ENCODE peak calls at places on chromosomes 11 and 22, in ten cellular contexts. One of them, this sample, is unnamed.

GRCh38 chr11:65362966-65363365 is 8.4 kb downstream of the TIGD3 start:
- DNase-seq in upper lobe of right lung: no peak
- DNase-seq in NCI-H748 treated with DMSO at 0.1 percent for 48 hours: no peak
- DNase-seq in effector memory CD4-positive, alpha-beta T cell: no peak
- DNase-seq in NCI-H345: no peak
- DNase-seq in substantia nigra: no peak
- DNase-seq in iPS DF 6.9: no peak
- DNase-seq in GM04503: no peak
- DNase-seq in fibroblast of mammary gland: no peak
- DNase-seq in T-helper 2 cell: no peak
- DNase-seq in this sample: no peak

GRCh38 chr11:108534274-108534882 is 36.2 kb upstream of the POGLUT3 start:
- DNase-seq in GM04503: no peak
- DNase-seq in T-helper 2 cell: no peak
- DNase-seq in NCI-H345: no peak
- DNase-seq in substantia nigra: no peak
- DNase-seq in iPS DF 6.9: no peak
- DNase-seq in effector memory CD4-positive, alpha-beta T cell: no peak
- DNase-seq in upper lobe of right lung: no peak
- DNase-seq in NCI-H748 treated with DMSO at 0.1 percent for 48 hours: no peak
- DNase-seq in fibroblast of mammary gland: no peak
- DNase-seq in this sample: no peak

GRCh38 chr22:38109391-38110000 is 988 bp downstream of the BAIAP2L2 start:
- DNase-seq in upper lobe of right lung: no peak
- DNase-seq in iPS DF 6.9: no peak
- DNase-seq in NCI-H345: no peak
- DNase-seq in NCI-H748 treated with DMSO at 0.1 percent for 48 hours: no peak
- DNase-seq in effector memory CD4-positive, alpha-beta T cell: no peak
- DNase-seq in T-helper 2 cell: no peak
- DNase-seq in substantia nigra: no peak
- DNase-seq in GM04503: no peak
- DNase-seq in fibroblast of mammary gland: no peak
- DNase-seq in this sample: no peak

GRCh38 chr11:46541593-46542371 is 52.0 kb downstream of the AMBRA1 start:
- DNase-seq in NCI-H345: no peak
- DNase-seq in iPS DF 6.9: no peak
- DNase-seq in NCI-H748 treated with DMSO at 0.1 percent for 48 hours: no peak
- DNase-seq in T-helper 2 cell: no peak
- DNase-seq in GM04503: no peak
- DNase-seq in effector memory CD4-positive, alpha-beta T cell: no peak
- DNase-seq in fibroblast of mammary gland: no peak
- DNase-seq in substantia nigra: peak
- DNase-seq in upper lobe of right lung: peak
- DNase-seq in this sample: no peak

GRCh38 chr11:125941606-125942275 is 4.1 kb upstream of the VSIG10L2 start:
- DNase-seq in GM04503: no peak
- DNase-seq in upper lobe of right lung: peak
- DNase-seq in NCI-H748 treated with DMSO at 0.1 percent for 48 hours: peak
- DNase-seq in effector memory CD4-positive, alpha-beta T cell: no peak
- DNase-seq in iPS DF 6.9: peak
- DNase-seq in T-helper 2 cell: no peak
- DNase-seq in substantia nigra: peak
- DNase-seq in fibroblast of mammary gland: peak
- DNase-seq in NCI-H345: peak
- DNase-seq in this sample: peak

GRCh38 chr11:49208006-49208721 is at the start of gene FOLH1:
- DNase-seq in iPS DF 6.9: no peak
- DNase-seq in effector memory CD4-positive, alpha-beta T cell: no peak
- DNase-seq in upper lobe of right lung: peak
- DNase-seq in GM04503: no peak
- DNase-seq in substantia nigra: no peak
- DNase-seq in T-helper 2 cell: no peak
- DNase-seq in NCI-H748 treated with DMSO at 0.1 percent for 48 hours: no peak
- DNase-seq in fibroblast of mammary gland: peak
- DNase-seq in NCI-H345: no peak
- DNase-seq in this sample: no peak

GRCh38 chr11:62847767-62848314 is 8.5 kb upstream of the WDR74 start:
- DNase-seq in iPS DF 6.9: no peak
- DNase-seq in GM04503: no peak
- DNase-seq in fibroblast of mammary gland: no peak
- DNase-seq in upper lobe of right lung: no peak
- DNase-seq in NCI-H748 treated with DMSO at 0.1 percent for 48 hours: no peak
- DNase-seq in NCI-H345: no peak
- DNase-seq in substantia nigra: no peak
- DNase-seq in effector memory CD4-positive, alpha-beta T cell: no peak
- DNase-seq in T-helper 2 cell: no peak
- DNase-seq in this sample: no peak

GRCh38 chr11:79676396-79676795 is 235.6 kb upstream of the TENM4 start:
- DNase-seq in fibroblast of mammary gland: no peak
- DNase-seq in NCI-H748 treated with DMSO at 0.1 percent for 48 hours: no peak
- DNase-seq in NCI-H345: no peak
- DNase-seq in T-helper 2 cell: no peak
- DNase-seq in substantia nigra: no peak
- DNase-seq in GM04503: no peak
- DNase-seq in iPS DF 6.9: no peak
- DNase-seq in upper lobe of right lung: no peak
- DNase-seq in effector memory CD4-positive, alpha-beta T cell: no peak
- DNase-seq in this sample: no peak

GRCh38 chr11:123773026-123773425 is 18.7 kb upstream of the OR6X1 start:
- DNase-seq in T-helper 2 cell: no peak
- DNase-seq in upper lobe of right lung: no peak
- DNase-seq in NCI-H345: no peak
- DNase-seq in effector memory CD4-positive, alpha-beta T cell: no peak
- DNase-seq in iPS DF 6.9: no peak
- DNase-seq in substantia nigra: no peak
- DNase-seq in fibroblast of mammary gland: no peak
- DNase-seq in NCI-H748 treated with DMSO at 0.1 percent for 48 hours: no peak
- DNase-seq in GM04503: no peak
- DNase-seq in this sample: no peak

GRCh38 chr11:12205330-12205729 is 94.9 kb downstream of the MICAL2 start:
- DNase-seq in NCI-H345: no peak
- DNase-seq in substantia nigra: no peak
- DNase-seq in fibroblast of mammary gland: peak
- DNase-seq in iPS DF 6.9: no peak
- DNase-seq in NCI-H748 treated with DMSO at 0.1 percent for 48 hours: no peak
- DNase-seq in T-helper 2 cell: no peak
- DNase-seq in effector memory CD4-positive, alpha-beta T cell: no peak
- DNase-seq in GM04503: no peak
- DNase-seq in upper lobe of right lung: no peak
- DNase-seq in this sample: no peak

GRCh38 chr22:41656515-41656914 is 32.2 kb downstream of the SNU13 start:
- DNase-seq in upper lobe of right lung: no peak
- DNase-seq in NCI-H345: no peak
- DNase-seq in T-helper 2 cell: no peak
- DNase-seq in fibroblast of mammary gland: no peak
- DNase-seq in effector memory CD4-positive, alpha-beta T cell: no peak
- DNase-seq in NCI-H748 treated with DMSO at 0.1 percent for 48 hours: no peak
- DNase-seq in GM04503: no peak
- DNase-seq in substantia nigra: no peak
- DNase-seq in iPS DF 6.9: no peak
- DNase-seq in this sample: no peak

GRCh38 chr22:38505595-38506117 is 455 bp downstream of the DDX17 start:
- DNase-seq in substantia nigra: peak
- DNase-seq in GM04503: no peak
- DNase-seq in upper lobe of right lung: peak
- DNase-seq in fibroblast of mammary gland: peak
- DNase-seq in NCI-H748 treated with DMSO at 0.1 percent for 48 hours: no peak
- DNase-seq in iPS DF 6.9: no peak
- DNase-seq in effector memory CD4-positive, alpha-beta T cell: no peak
- DNase-seq in T-helper 2 cell: peak
- DNase-seq in NCI-H345: peak
- DNase-seq in this sample: peak

GRCh38 chr11:46725338-46726205 is 6.6 kb downstream of the F2 start:
- DNase-seq in upper lobe of right lung: no peak
- DNase-seq in iPS DF 6.9: no peak
- DNase-seq in effector memory CD4-positive, alpha-beta T cell: no peak
- DNase-seq in NCI-H345: no peak
- DNase-seq in GM04503: no peak
- DNase-seq in T-helper 2 cell: no peak
- DNase-seq in substantia nigra: no peak
- DNase-seq in fibroblast of mammary gland: no peak
- DNase-seq in NCI-H748 treated with DMSO at 0.1 percent for 48 hours: no peak
- DNase-seq in this sample: no peak

GRCh38 chr11:61694971-61695706 is 14.9 kb downstream of the DAGLA start:
- DNase-seq in iPS DF 6.9: no peak
- DNase-seq in fibroblast of mammary gland: no peak
- DNase-seq in effector memory CD4-positive, alpha-beta T cell: no peak
- DNase-seq in T-helper 2 cell: no peak
- DNase-seq in NCI-H748 treated with DMSO at 0.1 percent for 48 hours: no peak
- DNase-seq in upper lobe of right lung: peak
- DNase-seq in substantia nigra: peak
- DNase-seq in NCI-H345: peak
- DNase-seq in GM04503: no peak
- DNase-seq in this sample: no peak

GRCh38 chr22:25494774-25495173 is 69.7 kb upstream of the GRK3 start:
- DNase-seq in NCI-H345: no peak
- DNase-seq in substantia nigra: no peak
- DNase-seq in effector memory CD4-positive, alpha-beta T cell: no peak
- DNase-seq in upper lobe of right lung: no peak
- DNase-seq in NCI-H748 treated with DMSO at 0.1 percent for 48 hours: no peak
- DNase-seq in GM04503: no peak
- DNase-seq in fibroblast of mammary gland: no peak
- DNase-seq in iPS DF 6.9: no peak
- DNase-seq in T-helper 2 cell: no peak
- DNase-seq in this sample: no peak

GRCh38 chr11:6693342-6694228 is 10.4 kb upstream of the MRPL17 start:
- DNase-seq in NCI-H345: no peak
- DNase-seq in effector memory CD4-positive, alpha-beta T cell: peak
- DNase-seq in T-helper 2 cell: no peak
- DNase-seq in substantia nigra: no peak
- DNase-seq in iPS DF 6.9: no peak
- DNase-seq in NCI-H748 treated with DMSO at 0.1 percent for 48 hours: no peak
- DNase-seq in GM04503: peak
- DNase-seq in upper lobe of right lung: no peak
- DNase-seq in fibroblast of mammary gland: peak
- DNase-seq in this sample: no peak

GRCh38 chr11:129605815-129606214 is 209.8 kb upstream of the TMEM45B start:
- DNase-seq in fibroblast of mammary gland: no peak
- DNase-seq in GM04503: no peak
- DNase-seq in NCI-H345: no peak
- DNase-seq in upper lobe of right lung: no peak
- DNase-seq in iPS DF 6.9: no peak
- DNase-seq in NCI-H748 treated with DMSO at 0.1 percent for 48 hours: no peak
- DNase-seq in effector memory CD4-positive, alpha-beta T cell: no peak
- DNase-seq in substantia nigra: no peak
- DNase-seq in T-helper 2 cell: no peak
- DNase-seq in this sample: peak

GRCh38 chr11:10581481-10582019 is 13.1 kb upstream of the LYVE1 start:
- DNase-seq in NCI-H748 treated with DMSO at 0.1 percent for 48 hours: no peak
- DNase-seq in substantia nigra: no peak
- DNase-seq in GM04503: no peak
- DNase-seq in T-helper 2 cell: no peak
- DNase-seq in NCI-H345: no peak
- DNase-seq in upper lobe of right lung: no peak
- DNase-seq in effector memory CD4-positive, alpha-beta T cell: no peak
- DNase-seq in iPS DF 6.9: no peak
- DNase-seq in fibroblast of mammary gland: peak
- DNase-seq in this sample: no peak

GRCh38 chr11:15969281-15969680 is 387.1 kb downstream of the SOX6 start:
- DNase-seq in NCI-H345: peak
- DNase-seq in GM04503: peak
- DNase-seq in substantia nigra: peak
- DNase-seq in NCI-H748 treated with DMSO at 0.1 percent for 48 hours: peak
- DNase-seq in fibroblast of mammary gland: peak
- DNase-seq in iPS DF 6.9: no peak
- DNase-seq in upper lobe of right lung: no peak
- DNase-seq in T-helper 2 cell: no peak
- DNase-seq in effector memory CD4-positive, alpha-beta T cell: no peak
- DNase-seq in this sample: no peak

GRCh38 chr11:134164490-134165370 is 59.0 kb downstream of the NCAPD3 start:
- DNase-seq in substantia nigra: no peak
- DNase-seq in iPS DF 6.9: peak
- DNase-seq in fibroblast of mammary gland: no peak
- DNase-seq in GM04503: no peak
- DNase-seq in NCI-H345: peak
- DNase-seq in NCI-H748 treated with DMSO at 0.1 percent for 48 hours: no peak
- DNase-seq in upper lobe of right lung: no peak
- DNase-seq in effector memory CD4-positive, alpha-beta T cell: no peak
- DNase-seq in T-helper 2 cell: no peak
- DNase-seq in this sample: peak

GRCh38 chr11:83194284-83195175 is 1.0 kb downstream of the ANKRD42 start:
- DNase-seq in upper lobe of right lung: peak
- DNase-seq in NCI-H345: peak
- DNase-seq in effector memory CD4-positive, alpha-beta T cell: peak
- DNase-seq in iPS DF 6.9: no peak
- DNase-seq in substantia nigra: peak
- DNase-seq in fibroblast of mammary gland: peak
- DNase-seq in NCI-H748 treated with DMSO at 0.1 percent for 48 hours: no peak
- DNase-seq in GM04503: peak
- DNase-seq in T-helper 2 cell: peak
- DNase-seq in this sample: no peak

GRCh38 chr11:34194576-34195335 is 89.3 kb downstream of the NAT10 start:
- DNase-seq in NCI-H345: no peak
- DNase-seq in fibroblast of mammary gland: no peak
- DNase-seq in upper lobe of right lung: no peak
- DNase-seq in substantia nigra: no peak
- DNase-seq in iPS DF 6.9: no peak
- DNase-seq in effector memory CD4-positive, alpha-beta T cell: no peak
- DNase-seq in GM04503: no peak
- DNase-seq in NCI-H748 treated with DMSO at 0.1 percent for 48 hours: no peak
- DNase-seq in T-helper 2 cell: no peak
- DNase-seq in this sample: no peak

GRCh38 chr22:22884888-22885840 is 2.5 kb upstream of the IGLL5 start:
- DNase-seq in T-helper 2 cell: no peak
- DNase-seq in upper lobe of right lung: no peak
- DNase-seq in GM04503: no peak
- DNase-seq in effector memory CD4-positive, alpha-beta T cell: no peak
- DNase-seq in iPS DF 6.9: no peak
- DNase-seq in fibroblast of mammary gland: no peak
- DNase-seq in NCI-H345: no peak
- DNase-seq in substantia nigra: no peak
- DNase-seq in NCI-H748 treated with DMSO at 0.1 percent for 48 hours: no peak
- DNase-seq in this sample: no peak

GRCh38 chr11:47863189-47863892 is 15.2 kb upstream of the NUP160 start:
- DNase-seq in NCI-H748 treated with DMSO at 0.1 percent for 48 hours: no peak
- DNase-seq in fibroblast of mammary gland: peak
- DNase-seq in iPS DF 6.9: no peak
- DNase-seq in T-helper 2 cell: no peak
- DNase-seq in NCI-H345: no peak
- DNase-seq in effector memory CD4-positive, alpha-beta T cell: no peak
- DNase-seq in upper lobe of right lung: no peak
- DNase-seq in substantia nigra: no peak
- DNase-seq in GM04503: peak
- DNase-seq in this sample: no peak

GRCh38 chr11:65448074-65448417 is 25.4 kb downstream of the NEAT1 start:
- DNase-seq in NCI-H748 treated with DMSO at 0.1 percent for 48 hours: no peak
- DNase-seq in NCI-H345: no peak
- DNase-seq in substantia nigra: no peak
- DNase-seq in iPS DF 6.9: no peak
- DNase-seq in GM04503: no peak
- DNase-seq in effector memory CD4-positive, alpha-beta T cell: no peak
- DNase-seq in upper lobe of right lung: no peak
- DNase-seq in fibroblast of mammary gland: peak
- DNase-seq in T-helper 2 cell: no peak
- DNase-seq in this sample: no peak

GRCh38 chr11:18243783-18244362 is 4.6 kb downstream of the SAA2 start:
- DNase-seq in fibroblast of mammary gland: peak
- DNase-seq in upper lobe of right lung: no peak
- DNase-seq in NCI-H748 treated with DMSO at 0.1 percent for 48 hours: peak
- DNase-seq in iPS DF 6.9: peak
- DNase-seq in NCI-H345: peak
- DNase-seq in GM04503: peak
- DNase-seq in T-helper 2 cell: no peak
- DNase-seq in substantia nigra: peak
- DNase-seq in effector memory CD4-positive, alpha-beta T cell: peak
- DNase-seq in this sample: no peak

GRCh38 chr11:74532496-74533246 is 39.1 kb upstream of the LIPT2 start:
- DNase-seq in T-helper 2 cell: no peak
- DNase-seq in GM04503: no peak
- DNase-seq in NCI-H345: no peak
- DNase-seq in substantia nigra: no peak
- DNase-seq in effector memory CD4-positive, alpha-beta T cell: no peak
- DNase-seq in upper lobe of right lung: no peak
- DNase-seq in iPS DF 6.9: no peak
- DNase-seq in NCI-H748 treated with DMSO at 0.1 percent for 48 hours: no peak
- DNase-seq in fibroblast of mammary gland: no peak
- DNase-seq in this sample: peak

GRCh38 chr22:47445716-47446290 is 683.4 kb downstream of the TBC1D22A start:
- DNase-seq in effector memory CD4-positive, alpha-beta T cell: no peak
- DNase-seq in iPS DF 6.9: no peak
- DNase-seq in upper lobe of right lung: no peak
- DNase-seq in substantia nigra: no peak
- DNase-seq in GM04503: no peak
- DNase-seq in NCI-H748 treated with DMSO at 0.1 percent for 48 hours: no peak
- DNase-seq in T-helper 2 cell: no peak
- DNase-seq in NCI-H345: no peak
- DNase-seq in fibroblast of mammary gland: no peak
- DNase-seq in this sample: no peak